ENCODE peak calls at places on chromosomes 13 and 19, in seven cellular contexts. U is natural killer cell treated with Interleukin-12 subunit alpha and Interleukin-12 subunit beta and Interleukin-15 and Interleukin-18, amount 100 ng/mL, for 72 hours; V is stomach; I is NCI-H345; O is RPMI8226; J is iPS DF 6.9; C is activated CD8-positive, alpha-beta memory T cell treated with anti-CD3 and anti-CD28 coated beads for 1 hour. Z is an unnamed sample.

GRCh38 chr13:58955546-58956385 is 1208.0 kb downstream of the DIAPH3 start:
- DNase-seq in U (no peak), V (no peak), I (no peak), O (no peak), J (no peak), C (no peak), Z (no peak)

GRCh38 chr19:2703077-2703437 is 563 bp upstream of the GNG7 start:
- DNase-seq in U (no peak), V (no peak), I (no peak), O (no peak), J (no peak), C (no peak), Z (no peak)

GRCh38 chr13:24042710-24043440 is 117.6 kb upstream of the SPATA13 start:
- DNase-seq in U (no peak), V (no peak), I (no peak), O (no peak), J (no peak), C (no peak), Z (no peak)

GRCh38 chr13:26377038-26377437 is 123.1 kb downstream of the CDK8 start:
- DNase-seq in U (no peak), V (no peak), I (no peak), O (peak; percentile 25), J (peak; percentile 22), C (no peak), Z (peak; percentile 7)

GRCh38 chr19:19315444-19315843 is 4.9 kb downstream of the SUGP1 start:
- DNase-seq in U (no peak), V (no peak), I (no peak), O (no peak), J (no peak), C (no peak), Z (no peak)

GRCh38 chr13:36718146-36718545 is 44.3 kb downstream of the SERTM1 start:
- DNase-seq in U (no peak), V (no peak), I (no peak), O (no peak), J (no peak), C (no peak), Z (no peak)

GRCh38 chr19:7076151-7076550 is 6.6 kb downstream of the ZNF557 start:
- DNase-seq in U (no peak), V (no peak), I (no peak), O (no peak), J (no peak), C (no peak), Z (no peak)

GRCh38 chr19:28554321-28555091 is 658.4 kb downstream of the UQCRFS1 start:
- DNase-seq in U (no peak), V (no peak), I (no peak), O (no peak), J (no peak), C (no peak), Z (no peak)

GRCh38 chr19:13153627-13154240 is 3.5 kb downstream of the IER2 start:
- DNase-seq in U (no peak), V (peak; percentile 44), I (no peak), O (peak; percentile 73), J (no peak), C (peak; percentile 21), Z (no peak)

GRCh38 chr13:94917814-94918213 is 205.5 kb upstream of the SOX21 start:
- DNase-seq in U (no peak), V (no peak), I (no peak), O (no peak), J (no peak), C (no peak), Z (peak; percentile 9)

GRCh38 chr13:82627183-82627582 is 1255.1 kb downstream of the SLITRK1 start:
- DNase-seq in U (no peak), V (no peak), I (no peak), O (no peak), J (no peak), C (no peak), Z (no peak)

GRCh38 chr19:11530432-11530831 is 1.5 kb upstream of the ECSIT start:
- DNase-seq in U (no peak), V (peak; percentile 80), I (peak; percentile 72), O (peak; percentile 80), J (peak; percentile 89), C (no peak), Z (peak; percentile 83)

GRCh38 chr19:4657835-4658234 is 12.3 kb downstream of the MYDGF start:
- DNase-seq in U (no peak), V (no peak), I (no peak), O (no peak), J (no peak), C (no peak), Z (no peak)

GRCh38 chr13:113649212-113649611 is 8.8 kb downstream of the ATP4B start:
- DNase-seq in U (no peak), V (peak; percentile 25), I (peak; percentile 39), O (no peak), J (no peak), C (no peak), Z (no peak)

GRCh38 chr13:29304148-29304547 is 291.3 kb downstream of the SLC7A1 start:
- DNase-seq in U (no peak), V (no peak), I (no peak), O (no peak), J (no peak), C (no peak), Z (no peak)

GRCh38 chr19:37953125-37953524 is 46.1 kb downstream of the SIPA1L3 start:
- DNase-seq in U (no peak), V (no peak), I (no peak), O (no peak), J (no peak), C (no peak), Z (no peak)